ENCODE peak calls at places on chromosome 5, in five cellular contexts. One of them, this sample, is unnamed.

GRCh38 chr5:97000391-97000790 is 64.5 kb downstream of the LNPEP start:
- DNase-seq in activated naive CD4-positive, alpha-beta T cell treated with anti-CD3 and anti-CD28 coated beads, Interleukin-2, amount 50 U/mL, for 16 hours: no peak
- DNase-seq in naive thymus-derived CD8-positive, alpha-beta T cell: no peak
- DNase-seq in AG09319: no peak
- DNase-seq in upper lobe of right lung: no peak
- DNase-seq in this sample: no peak

GRCh38 chr5:55634204-55634785 is 77.8 kb downstream of the SLC38A9 start:
- DNase-seq in activated naive CD4-positive, alpha-beta T cell treated with anti-CD3 and anti-CD28 coated beads, Interleukin-2, amount 50 U/mL, for 16 hours: no peak
- DNase-seq in naive thymus-derived CD8-positive, alpha-beta T cell: no peak
- DNase-seq in AG09319: no peak
- DNase-seq in upper lobe of right lung: no peak
- DNase-seq in this sample: no peak

GRCh38 chr5:61311836-61312808 is 19.9 kb upstream of the ZSWIM6 start:
- DNase-seq in activated naive CD4-positive, alpha-beta T cell treated with anti-CD3 and anti-CD28 coated beads, Interleukin-2, amount 50 U/mL, for 16 hours: no peak
- DNase-seq in naive thymus-derived CD8-positive, alpha-beta T cell: no peak
- DNase-seq in AG09319: no peak
- DNase-seq in upper lobe of right lung: no peak
- DNase-seq in this sample: no peak

GRCh38 chr5:78655731-78656130 is 7.2 kb upstream of the LHFPL2 start:
- DNase-seq in activated naive CD4-positive, alpha-beta T cell treated with anti-CD3 and anti-CD28 coated beads, Interleukin-2, amount 50 U/mL, for 16 hours: no peak
- DNase-seq in naive thymus-derived CD8-positive, alpha-beta T cell: no peak
- DNase-seq in AG09319: no peak
- DNase-seq in upper lobe of right lung: no peak
- DNase-seq in this sample: no peak

GRCh38 chr5:270340-270739 is 1.1 kb upstream of the PDCD6 start:
- DNase-seq in activated naive CD4-positive, alpha-beta T cell treated with anti-CD3 and anti-CD28 coated beads, Interleukin-2, amount 50 U/mL, for 16 hours: no peak
- DNase-seq in naive thymus-derived CD8-positive, alpha-beta T cell: no peak
- DNase-seq in AG09319: no peak
- DNase-seq in upper lobe of right lung: no peak
- DNase-seq in this sample: no peak

GRCh38 chr5:146048994-146049703 is 56.2 kb downstream of the PLAC8L1 start:
- DNase-seq in activated naive CD4-positive, alpha-beta T cell treated with anti-CD3 and anti-CD28 coated beads, Interleukin-2, amount 50 U/mL, for 16 hours: no peak
- DNase-seq in naive thymus-derived CD8-positive, alpha-beta T cell: no peak
- DNase-seq in AG09319: peak
- DNase-seq in upper lobe of right lung: no peak
- DNase-seq in this sample: no peak

GRCh38 chr5:16812911-16813310 is 123.2 kb downstream of the MYO10 start:
- DNase-seq in activated naive CD4-positive, alpha-beta T cell treated with anti-CD3 and anti-CD28 coated beads, Interleukin-2, amount 50 U/mL, for 16 hours: no peak
- DNase-seq in naive thymus-derived CD8-positive, alpha-beta T cell: no peak
- DNase-seq in AG09319: no peak
- DNase-seq in upper lobe of right lung: no peak
- DNase-seq in this sample: no peak

GRCh38 chr5:166509085-166509484 is 1782.4 kb upstream of the WWC1 start:
- DNase-seq in activated naive CD4-positive, alpha-beta T cell treated with anti-CD3 and anti-CD28 coated beads, Interleukin-2, amount 50 U/mL, for 16 hours: no peak
- DNase-seq in naive thymus-derived CD8-positive, alpha-beta T cell: no peak
- DNase-seq in AG09319: no peak
- DNase-seq in upper lobe of right lung: no peak
- DNase-seq in this sample: no peak